ENCODE peak calls at places on chromosomes 1 and 21, in seven cellular contexts. Q is Jurkat, Clone E6-1; S is left ventricle myocardium inferior; V is activated effector memory CD4-positive, alpha-beta T cell treated with Interleukin-2 at 50 U/mL for 16 hours; K is HTR-8/SVneo; D is stimulated activated naive B cell treated with anti-CD40 and anti-IgM and Interleukin-4, amounts not matched to agents 10 μg/mL and 1 μg/mL and 100 μg/mL, for 72 hours; B is HT1080. U is an unnamed sample.

GRCh38 chr21:16536661-16537359 is 807.0 kb downstream of the USP25 start:
- DNase-seq in V (no peak), B (peak; percentile 47), K (no peak), Q (no peak), D (no peak), S (no peak), U (no peak)

GRCh38 chr1:44587796-44588460 is 86.4 kb downstream of the TMEM53 start:
- DNase-seq in K (no peak), B (peak; percentile 21), S (no peak), Q (no peak), V (no peak), D (no peak), U (peak; percentile 26)

GRCh38 chr1:33275706-33276572 is 19.6 kb downstream of the ZNF362 start:
- DNase-seq in Q (no peak), K (no peak), S (no peak), B (no peak), D (no peak), V (no peak), U (no peak)

GRCh38 chr1:223776826-223777454 is 64.6 kb downstream of the CAPN2 start:
- DNase-seq in D (no peak), V (no peak), S (no peak), Q (no peak), B (no peak), K (no peak), U (no peak)

GRCh38 chr1:44511769-44512168 is 106.7 kb downstream of the RNF220 start:
- DNase-seq in B (no peak), Q (peak; percentile 41), K (no peak), D (no peak), V (no peak), S (no peak), U (no peak)

GRCh38 chr1:168301664-168302320 is 21.1 kb downstream of the TBX19 start:
- DNase-seq in D (no peak), S (no peak), B (peak; percentile 83), V (no peak), K (peak; percentile 72), Q (no peak), U (no peak)

GRCh38 chr1:218553197-218553596 is 208.1 kb downstream of the TGFB2 start:
- DNase-seq in V (no peak), D (no peak), S (no peak), K (no peak), B (peak; percentile 46), Q (peak; percentile 3), U (no peak)

GRCh38 chr1:77829851-77830250 is 50.4 kb downstream of the MIGA1 start:
- DNase-seq in V (no peak), Q (no peak), S (no peak), K (no peak), D (no peak), B (no peak), U (no peak)

GRCh38 chr21:37868896-37869295 is 47.4 kb downstream of the KCNJ6 start:
- DNase-seq in D (no peak), K (peak; percentile 25), S (no peak), B (peak; percentile 17), Q (no peak), V (no peak), U (no peak)

GRCh38 chr1:25685938-25686665 is 69.5 kb downstream of the MAN1C1 start:
- DNase-seq in Q (no peak), V (no peak), S (no peak), B (no peak), D (no peak), K (no peak), U (no peak)

GRCh38 chr1:198638441-198638840 is 399 bp upstream of the PTPRC start:
- DNase-seq in D (no peak), K (no peak), V (no peak), B (no peak), S (no peak), Q (no peak), U (no peak)

GRCh38 chr1:58515794-58516401 is 30.6 kb downstream of the OMA1 start:
- DNase-seq in S (no peak), D (no peak), Q (peak; percentile 60), B (peak; percentile 49), V (no peak), K (peak; percentile 45), U (no peak)

GRCh38 chr1:190475394-190476250 is 2.0 kb downstream of the BRINP3 start:
- DNase-seq in S (no peak), V (no peak), B (no peak), D (no peak), K (no peak), Q (no peak), U (no peak)

GRCh38 chr1:154115180-154115579 is 39.7 kb downstream of the NUP210L start:
- DNase-seq in K (no peak), B (no peak), S (no peak), Q (peak; percentile 8), V (no peak), D (no peak), U (no peak)

GRCh38 chr1:209805875-209806760 is at the start of gene IRF6:
- DNase-seq in K (peak; percentile 55), D (peak; percentile 44), V (peak; percentile 38), S (peak; percentile 75), Q (no peak), B (no peak), U (peak; percentile 51)

GRCh38 chr1:244197851-244198375 is 146.8 kb downstream of the ZBTB18 start:
- DNase-seq in S (no peak), Q (no peak), D (no peak), V (no peak), K (no peak), B (no peak), U (no peak)

GRCh38 chr21:36113647-36114428 is 21.0 kb upstream of the CBR3 start:
- DNase-seq in B (no peak), K (no peak), S (no peak), Q (peak; percentile 91), V (peak; percentile 39), D (no peak), U (no peak)

GRCh38 chr1:235892080-235892670 is 25.5 kb upstream of the LYST start:
- DNase-seq in B (no peak), S (no peak), K (no peak), Q (no peak), V (no peak), D (no peak), U (no peak)

GRCh38 chr1:26378088-26378878 is 5.7 kb upstream of the ZNF683 start:
- DNase-seq in V (peak; percentile 82), K (peak; percentile 81), D (peak; percentile 30), S (no peak), Q (peak; percentile 97), B (peak; percentile 98), U (no peak)

GRCh38 chr1:10160173-10160572 is 50.2 kb upstream of the KIF1B start:
- DNase-seq in V (no peak), D (no peak), Q (no peak), B (no peak), S (no peak), K (no peak), U (no peak)

GRCh38 chr1:4062560-4062959 is 162.5 kb upstream of the C1orf174 start:
- DNase-seq in S (no peak), D (no peak), Q (no peak), K (no peak), B (no peak), V (no peak), U (no peak)

GRCh38 chr1:8746554-8746953 is 70.9 kb downstream of the RERE start:
- DNase-seq in B (peak; percentile 10), S (no peak), Q (peak; percentile 39), V (no peak), K (peak; percentile 23), D (no peak), U (no peak)

GRCh38 chr21:42784276-42784675 is 95.1 kb downstream of the WDR4 start:
- DNase-seq in K (no peak), S (no peak), V (no peak), D (no peak), Q (no peak), B (no peak), U (no peak)

GRCh38 chr1:17633654-17634053 is 94.2 kb downstream of the ARHGEF10L start:
- DNase-seq in Q (no peak), B (peak; percentile 38), D (no peak), S (no peak), V (no peak), K (no peak), U (no peak)

GRCh38 chr21:38455403-38455802 is 42.9 kb downstream of the ERG start:
- DNase-seq in V (no peak), S (no peak), B (no peak), Q (no peak), K (no peak), D (no peak), U (no peak)

GRCh38 chr1:3032371-3032862 is 11.2 kb downstream of the ACTRT2 start:
- DNase-seq in B (no peak), S (no peak), D (no peak), K (no peak), V (no peak), Q (no peak), U (no peak)

GRCh38 chr21:45575304-45575992 is 33.2 kb upstream of the SLC19A1 start:
- DNase-seq in Q (no peak), D (no peak), S (peak; percentile 4), B (no peak), K (no peak), V (no peak), U (no peak)

GRCh38 chr1:64469614-64469976 is 334 bp upstream of the CACHD1 start:
- DNase-seq in S (peak; percentile 14), Q (no peak), D (no peak), K (no peak), V (no peak), B (no peak), U (no peak)

GRCh38 chr1:52906135-52906603 is 15.4 kb downstream of the ECHDC2 start:
- DNase-seq in B (no peak), K (no peak), V (no peak), D (no peak), S (no peak), Q (no peak), U (no peak)

GRCh38 chr1:46486432-46487015 is 3.1 kb upstream of the DMBX1 start:
- DNase-seq in D (no peak), S (no peak), B (no peak), V (no peak), K (no peak), Q (no peak), U (no peak)

GRCh38 chr1:66752000-66752592 is at the start of gene DYNLT5:
- DNase-seq in K (peak; percentile 22), B (no peak), V (no peak), D (no peak), S (peak; percentile 61), Q (no peak), U (peak; percentile 70)

GRCh38 chr1:9705337-9706098 is 54.0 kb downstream of the PIK3CD start:
- DNase-seq in K (no peak), V (no peak), B (peak; percentile 51), Q (no peak), D (no peak), S (no peak), U (no peak)